ENCODE peak calls at places on chromosome 19, in nine cellular contexts. X, B, Y, T, C, M, I, Q and O are unnamed samples.

GRCh38 chr19:9836021-9836420 is 903 bp downstream of the PIN1 start:
- DNase-seq in X (peak), B (no peak), Y (no peak), T (no peak), C (peak), M (peak), I (no peak), Q (no peak), O (no peak)

GRCh38 chr19:19656451-19657396 is 6.8 kb downstream of the ATP13A1 start:
- DNase-seq in X (no peak), B (no peak), Y (no peak), T (no peak), C (no peak), M (no peak), I (no peak), Q (peak), O (no peak)

GRCh38 chr19:39230096-39230764 is 14.6 kb downstream of the IFNL3 start:
- DNase-seq in X (no peak), B (no peak), Y (no peak), T (no peak), C (no peak), M (no peak), I (no peak), Q (no peak), O (no peak)

GRCh38 chr19:58317481-58318072 is 9.2 kb upstream of the ZSCAN22 start:
- DNase-seq in X (no peak), B (no peak), Y (no peak), T (no peak), C (peak), M (peak), I (no peak), Q (no peak), O (no peak)

GRCh38 chr19:35029737-35030256 is 473 bp upstream of the SCN1B start:
- DNase-seq in X (no peak), B (no peak), Y (no peak), T (peak), C (no peak), M (no peak), I (peak), Q (no peak), O (no peak)

GRCh38 chr19:2524840-2525723 is 49.2 kb downstream of the GADD45B start:
- DNase-seq in X (peak), B (peak), Y (no peak), T (peak), C (peak), M (no peak), I (peak), Q (no peak), O (no peak)

GRCh38 chr19:55418185-55418584 is 10.6 kb upstream of the UBE2S start:
- DNase-seq in X (peak), B (no peak), Y (peak), T (no peak), C (peak), M (peak), I (peak), Q (no peak), O (peak)

GRCh38 chr19:7482584-7483439 is 6.0 kb downstream of the PEX11G start:
- DNase-seq in X (peak), B (peak), Y (no peak), T (no peak), C (no peak), M (no peak), I (peak), Q (no peak), O (no peak)

GRCh38 chr19:11963566-11964355 is 1.1 kb upstream of the ZNF763 start:
- DNase-seq in X (peak), B (peak), Y (peak), T (peak), C (peak), M (peak), I (peak), Q (peak), O (peak)

GRCh38 chr19:13640611-13641010 is 123.7 kb upstream of the MRI1 start:
- DNase-seq in X (no peak), B (no peak), Y (no peak), T (no peak), C (no peak), M (no peak), I (no peak), Q (no peak), O (no peak)

GRCh38 chr19:13639342-13639929 is 124.9 kb upstream of the MRI1 start:
- DNase-seq in X (no peak), B (no peak), Y (no peak), T (no peak), C (no peak), M (no peak), I (no peak), Q (no peak), O (no peak)

GRCh38 chr19:13634658-13635057 is 128.4 kb upstream of the CACNA1A start:
- DNase-seq in X (no peak), B (no peak), Y (no peak), T (no peak), C (no peak), M (no peak), I (no peak), Q (no peak), O (no peak)

GRCh38 chr19:13633522-13633922 is 127.2 kb upstream of the CACNA1A start:
- DNase-seq in X (no peak), B (no peak), Y (no peak), T (no peak), C (no peak), M (no peak), I (no peak), Q (no peak), O (no peak)

GRCh38 chr19:13637664-13638063 is 126.7 kb upstream of the MRI1 start:
- DNase-seq in X (no peak), B (no peak), Y (no peak), T (no peak), C (peak), M (no peak), I (peak), Q (no peak), O (no peak)
- H3K4me3 ChIP-seq in X (no peak), B (no peak), Y (no peak), T (no peak), C (no peak), M (no peak), I (no peak), Q (no peak), O (no peak)

DNA sequence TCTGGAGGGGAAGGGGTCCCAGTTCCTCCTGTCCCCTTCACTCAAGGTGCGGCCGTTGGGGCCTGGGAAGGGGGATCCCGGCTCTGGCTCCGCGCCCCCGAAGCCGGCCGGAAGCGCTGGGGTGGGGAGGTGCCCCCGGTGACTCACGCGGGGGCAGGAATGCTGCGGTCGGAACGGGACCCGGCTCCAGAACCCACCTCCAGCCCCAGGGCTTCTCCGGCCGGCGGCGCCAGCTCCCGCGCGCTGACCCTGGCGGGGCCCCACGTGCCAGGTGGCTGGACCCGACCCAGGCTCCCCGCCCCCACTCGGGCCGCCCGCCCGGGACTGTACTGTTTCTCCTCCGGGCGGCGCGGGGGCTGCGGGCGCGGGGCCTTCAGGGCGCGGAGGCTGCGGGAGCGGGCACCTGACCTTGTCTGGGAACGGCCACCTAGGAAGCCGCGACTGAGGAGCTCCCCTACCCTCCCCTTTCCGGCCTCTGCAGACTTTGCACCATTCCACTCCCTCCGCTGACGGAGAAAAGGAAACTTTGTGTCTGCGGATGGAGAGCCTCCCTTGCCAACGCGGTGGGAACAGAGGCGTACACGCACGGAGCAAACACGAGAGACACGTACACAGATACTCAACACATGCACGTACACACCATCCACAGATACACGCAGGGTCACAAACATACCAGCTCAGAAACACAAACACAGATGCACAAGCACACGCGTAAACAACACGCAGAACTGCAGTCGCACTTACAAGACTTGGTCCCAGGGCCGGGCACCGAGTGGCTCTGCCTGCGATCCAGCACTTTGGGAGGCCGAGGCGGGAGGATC is 7.2 kb downstream of the AXL start:
- DNase-seq in X (peak), B (peak), Y (peak), T (peak), C (peak), M (no peak), I (no peak), Q (no peak), O (peak)
- H3K27ac ChIP-seq in X (peak), B (peak), Y (peak), T (peak), C (peak), M (no peak), I (peak), Q (peak), O (peak)

DNA sequence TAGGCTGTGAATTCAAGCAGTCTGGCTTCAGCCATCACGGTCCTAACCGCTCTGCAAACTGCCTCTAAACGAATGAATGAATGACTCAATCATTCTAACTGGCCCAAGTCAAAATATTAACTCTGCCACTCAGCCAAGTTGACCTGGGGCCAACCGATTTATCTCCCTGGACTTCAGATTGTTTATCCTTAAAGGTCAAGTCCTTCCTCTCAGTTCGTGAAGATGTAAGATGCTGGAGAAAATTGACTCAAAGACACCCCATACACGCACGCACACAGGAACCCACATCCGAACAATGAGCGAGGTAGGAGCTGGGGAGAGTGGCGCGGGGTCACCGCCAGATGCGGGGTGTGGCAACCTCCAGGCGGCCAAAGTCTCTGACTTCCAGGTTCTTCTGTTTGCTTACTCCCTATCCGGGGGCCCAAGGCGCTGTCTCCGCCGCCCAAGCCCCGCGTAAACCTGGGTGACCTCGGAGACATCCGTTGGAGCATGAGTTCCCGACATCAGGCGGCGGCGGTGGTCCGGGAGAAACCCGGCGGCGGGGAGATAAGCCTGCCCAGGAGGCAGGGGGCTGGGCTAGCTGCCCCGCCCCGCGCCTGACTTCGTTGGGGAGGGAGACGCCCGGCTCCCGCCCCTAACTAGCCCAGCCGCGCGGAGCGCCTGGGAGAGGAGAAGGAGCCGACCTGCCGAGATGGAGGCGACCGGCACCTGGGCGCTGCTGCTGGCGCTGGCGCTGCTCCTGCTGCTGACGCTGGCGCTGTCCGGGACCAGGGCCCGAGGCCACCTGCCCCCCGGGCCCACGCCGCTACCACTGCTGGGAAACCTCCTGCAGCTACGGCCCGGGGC is at the start of gene CYP2S1:
- DNase-seq in X (no peak), B (no peak), Y (no peak), T (no peak), C (peak), M (no peak), I (peak), Q (no peak), O (no peak)
- H3K4me3 ChIP-seq in X (peak), B (peak), Y (no peak), T (no peak), C (peak), M (no peak), I (peak), Q (peak), O (peak)

DNA sequence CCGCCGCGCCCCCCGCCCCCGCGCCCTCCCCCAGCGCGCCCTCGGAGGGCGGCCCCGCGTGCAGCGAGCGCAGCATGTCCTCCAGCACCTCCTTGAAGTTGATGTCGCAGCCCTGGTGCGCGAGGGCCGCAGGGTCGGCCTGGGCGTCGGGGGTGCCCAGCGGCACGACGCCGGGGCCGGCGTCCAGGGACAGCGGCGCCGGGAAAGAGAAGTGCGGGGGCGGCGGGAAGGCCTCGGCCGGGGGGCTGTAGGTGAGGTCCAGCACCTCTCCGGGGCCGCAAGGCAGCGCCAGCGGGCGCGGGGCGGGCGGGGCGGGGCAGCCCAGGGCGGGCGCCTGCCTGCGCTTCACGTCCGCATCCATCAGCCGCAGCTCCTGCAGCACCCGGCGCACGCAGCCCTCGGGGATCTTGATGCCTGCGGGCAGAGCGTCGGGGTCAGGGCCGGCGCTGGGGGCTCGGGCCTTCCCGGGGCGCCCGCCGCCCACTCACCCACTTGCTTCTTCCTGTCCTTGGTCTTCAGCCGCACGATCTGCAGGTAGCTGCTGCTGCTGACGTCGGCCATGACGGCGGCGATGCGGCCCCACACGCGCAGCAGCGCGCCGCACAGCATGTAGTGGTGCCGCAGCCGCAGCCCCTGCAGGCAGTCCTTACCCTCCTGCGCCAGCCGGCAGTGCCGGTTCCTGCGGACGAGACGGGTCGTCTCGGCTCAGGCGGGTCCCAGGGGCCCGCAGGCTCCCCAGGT is 4.7 kb downstream of the GPX4 start:
- DNase-seq in X (no peak), B (peak), Y (no peak), T (no peak), C (no peak), M (no peak), I (no peak), Q (no peak), O (no peak)
- H3K27ac ChIP-seq in X (no peak), B (no peak), Y (no peak), T (no peak), C (no peak), M (no peak), I (no peak), Q (no peak), O (no peak)

GRCh38 chr19:33431986-33432385 is 58.5 kb downstream of the CEBPG start:
- DNase-seq in X (no peak), B (no peak), Y (no peak), T (peak), C (no peak), M (no peak), I (no peak), Q (no peak), O (no peak)
- H3K4me3 ChIP-seq in X (no peak), B (no peak), Y (no peak), T (no peak), C (no peak), M (no peak), I (no peak), Q (no peak), O (no peak)

DNA sequence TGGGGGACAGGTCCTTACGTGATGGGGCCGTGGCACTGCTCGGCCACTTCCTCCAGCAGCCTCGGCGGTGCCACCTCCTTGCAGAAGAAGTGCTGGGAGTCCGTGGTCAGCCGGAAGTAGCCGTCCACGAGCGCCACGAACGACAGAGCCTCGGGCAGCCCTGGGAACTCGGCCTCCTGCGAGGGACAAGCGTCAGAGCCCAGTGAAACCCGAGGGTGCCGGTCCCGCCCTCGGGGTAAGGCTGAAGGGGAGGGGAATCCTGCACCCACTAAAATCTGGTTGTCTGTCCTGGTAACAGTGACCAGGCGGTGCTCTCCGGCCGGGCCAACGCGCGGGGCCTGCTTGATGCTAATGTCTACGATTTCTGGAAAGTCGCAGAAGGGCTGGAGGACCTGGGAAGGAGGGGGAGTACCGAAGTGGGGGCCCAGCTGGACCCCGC is 6.4 kb downstream of the JAK3 start:
- DNase-seq in X (no peak), B (no peak), Y (no peak), T (no peak), C (no peak), M (no peak), I (no peak), Q (peak), O (no peak)
- H3K27ac ChIP-seq in X (peak), B (no peak), Y (no peak), T (no peak), C (no peak), M (no peak), I (no peak), Q (no peak), O (no peak)